ENCODE peak calls at places on chromosomes 4 and X, in seven cellular contexts. V is IMR-90, Y is neuronal stem cell, P is mesenchymal stem cell, S is H9, E is H1, Z is trophoblast cell. W is an unnamed sample.

GRCh38 chrX:46386511-46386910 is 158.7 kb downstream of the ZNF674 start:
- DNase-seq in V (no peak), Y (no peak), P (no peak), S (no peak), E (no peak), Z (no peak), W (no peak)

GRCh38 chrX:13076176-13076956 is 31.9 kb upstream of the FAM9C start:
- DNase-seq in V (peak), Y (no peak), P (peak), S (no peak), E (no peak), Z (no peak), W (no peak)

GRCh38 chr4:112514449-112515277 is 1.3 kb downstream of the NEUROG2 start:
- DNase-seq in V (no peak), Y (peak), P (no peak), S (peak), E (peak), Z (peak), W (peak)

GRCh38 chr4:190019023-190019858 is 7.8 kb downstream of the FRG2 start:
- DNase-seq in V (no peak), Y (no peak), P (no peak), S (peak), E (peak), Z (no peak), W (peak)

GRCh38 chr4:170272959-170273358 is 183.2 kb upstream of the AADAT start:
- DNase-seq in V (no peak), Y (no peak), P (no peak), S (no peak), E (no peak), Z (no peak), W (no peak)

GRCh38 chr4:118683513-118683912 is 1.7 kb upstream of the METTL14 start:
- DNase-seq in V (no peak), Y (no peak), P (no peak), S (peak), E (no peak), Z (no peak), W (peak)

GRCh38 chrX:153728951-153729631 is 4.4 kb downstream of the ABCD1 start:
- DNase-seq in V (no peak), Y (no peak), P (no peak), S (no peak), E (no peak), Z (peak), W (no peak)

GRCh38 chr4:98946359-98946758 is 17.4 kb upstream of the EIF4E start:
- DNase-seq in V (no peak), Y (no peak), P (no peak), S (no peak), E (no peak), Z (no peak), W (no peak)

GRCh38 chrX:46837543-46838481 is 969 bp downstream of the RP2 start:
- DNase-seq in V (peak), Y (no peak), P (peak), S (no peak), E (no peak), Z (peak), W (no peak)

GRCh38 chr4:4529412-4529811 is 12.4 kb downstream of the STX18 start:
- DNase-seq in V (no peak), Y (no peak), P (no peak), S (no peak), E (no peak), Z (peak), W (no peak)

GRCh38 chr4:112183252-112183651 is 38.0 kb downstream of the FAM241A start:
- DNase-seq in V (peak), Y (no peak), P (no peak), S (no peak), E (no peak), Z (no peak), W (no peak)

GRCh38 chrX:13090261-13091110 is 46.1 kb upstream of the FAM9C start:
- DNase-seq in V (peak), Y (no peak), P (peak), S (no peak), E (no peak), Z (peak), W (no peak)

GRCh38 chrX:10429908-10430307 is 190.5 kb downstream of the MID1 start:
- DNase-seq in V (no peak), Y (no peak), P (no peak), S (no peak), E (no peak), Z (no peak), W (no peak)

GRCh38 chrX:18010251-18010650 is 149.2 kb upstream of the RAI2 start:
- DNase-seq in V (no peak), Y (no peak), P (no peak), S (no peak), E (no peak), Z (no peak), W (no peak)

GRCh38 chr4:86685401-86685800 is 91.3 kb downstream of the PTPN13 start:
- DNase-seq in V (peak), Y (no peak), P (peak), S (no peak), E (no peak), Z (peak), W (peak)

DNA sequence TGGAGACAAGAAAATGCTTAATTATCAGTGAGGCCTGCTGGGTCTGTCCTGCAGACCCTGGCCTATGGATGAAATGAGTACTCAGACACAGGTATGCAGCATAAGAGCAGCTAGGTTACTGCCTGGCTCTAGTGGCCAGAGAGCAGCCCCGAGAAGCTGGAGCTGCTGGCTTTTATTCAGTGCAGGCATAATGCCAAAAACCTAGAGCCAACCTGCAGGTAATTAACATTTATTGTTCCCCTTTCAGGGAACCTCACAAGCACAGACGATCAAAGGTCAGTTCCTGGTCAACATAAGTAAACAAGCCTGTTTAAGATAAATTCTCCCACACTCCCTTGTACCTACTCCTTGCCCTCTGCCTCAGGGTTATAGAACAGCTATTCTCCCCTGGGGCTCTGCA is 13.3 kb downstream of the IDS start:
- DNase-seq in V (no peak), Y (no peak), P (no peak), S (no peak), E (no peak), Z (no peak), W (no peak)
- H3K23ac ChIP-seq in V (no peak), Y (no peak), P (no peak), S (no peak), E (no peak), Z (no peak), W (no peak)

GRCh38 chr4:173413043-173413442 is 14.1 kb upstream of the SCRG1 start:
- DNase-seq in V (peak), Y (no peak), P (peak), S (no peak), E (no peak), Z (no peak), W (no peak)

GRCh38 chr4:173411106-173411703 is 12.3 kb upstream of the SCRG1 start:
- DNase-seq in V (no peak), Y (no peak), P (no peak), S (no peak), E (no peak), Z (no peak), W (no peak)

GRCh38 chr4:173415885-173416658 is 17.2 kb upstream of the SCRG1 start:
- DNase-seq in V (no peak), Y (no peak), P (no peak), S (no peak), E (no peak), Z (peak), W (no peak)

GRCh38 chr4:173415092-173415491 is 16.2 kb upstream of the SCRG1 start:
- DNase-seq in V (no peak), Y (no peak), P (no peak), S (no peak), E (no peak), Z (no peak), W (no peak)

GRCh38 chr4:173414456-173414855 is 15.5 kb upstream of the SCRG1 start:
- DNase-seq in V (no peak), Y (no peak), P (no peak), S (no peak), E (no peak), Z (no peak), W (no peak)
- H3K27ac ChIP-seq in V (no peak), Y (no peak), P (no peak), S (no peak), E (no peak), Z (no peak), W (no peak)

DNA sequence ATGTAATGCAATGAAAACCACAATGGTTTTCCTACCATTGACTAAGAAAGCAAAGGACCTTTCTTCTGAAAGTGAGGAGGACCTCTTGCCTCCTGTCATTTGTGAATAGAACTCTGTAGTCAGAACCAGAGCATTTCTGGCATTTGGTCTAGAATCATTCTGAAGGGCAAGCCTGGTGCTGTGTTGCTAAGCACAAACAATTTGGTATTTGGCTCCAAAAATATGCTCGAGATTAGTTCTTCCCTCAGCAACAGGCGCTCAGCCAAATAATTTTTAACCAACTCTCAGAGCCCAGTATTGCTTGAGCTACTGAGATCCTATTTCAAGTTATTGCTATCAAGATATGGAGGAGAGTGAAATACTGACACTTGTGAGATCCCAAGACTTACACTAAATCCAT is 71.0 kb downstream of the SNCA start:
- DNase-seq in V (peak), Y (no peak), P (peak), S (no peak), E (no peak), Z (peak), W (no peak)
- H3K23ac ChIP-seq in V (no peak), Y (no peak), P (no peak), S (no peak), E (no peak), Z (no peak), W (no peak)

GRCh38 chrX:137565921-137566745 is at the start of gene ZIC3:
- DNase-seq in V (no peak), Y (no peak), P (peak), S (peak), E (peak), Z (no peak), W (peak)
- H3K27ac ChIP-seq in V (no peak), Y (no peak), P (no peak), S (no peak), E (no peak), Z (no peak), W (peak)

DNA sequence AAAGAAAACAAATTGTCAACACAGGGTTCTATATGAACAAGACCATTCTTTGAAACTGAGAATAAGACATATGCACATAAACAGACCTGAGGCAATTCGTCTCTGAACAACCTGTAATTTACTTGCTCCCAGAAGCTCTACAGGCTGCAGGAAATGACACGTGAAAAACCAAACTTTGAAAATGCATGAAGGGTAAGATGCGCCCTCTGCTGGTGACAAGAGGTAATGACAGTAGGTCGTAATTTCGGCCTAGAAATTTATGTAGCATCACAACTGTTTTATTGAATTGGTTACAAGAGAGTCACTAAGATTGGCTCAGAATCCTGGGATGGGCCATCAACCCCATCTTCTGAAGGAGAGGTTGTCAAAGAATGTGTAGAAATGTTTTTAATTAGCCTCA is 276.5 kb downstream of the PPP4R3C start:
- DNase-seq in V (peak), Y (peak), P (peak), S (peak), E (no peak), Z (peak), W (peak)
- H3K23ac ChIP-seq in V (no peak), Y (no peak), P (no peak), S (no peak), E (no peak), Z (no peak), W (no peak)

DNA sequence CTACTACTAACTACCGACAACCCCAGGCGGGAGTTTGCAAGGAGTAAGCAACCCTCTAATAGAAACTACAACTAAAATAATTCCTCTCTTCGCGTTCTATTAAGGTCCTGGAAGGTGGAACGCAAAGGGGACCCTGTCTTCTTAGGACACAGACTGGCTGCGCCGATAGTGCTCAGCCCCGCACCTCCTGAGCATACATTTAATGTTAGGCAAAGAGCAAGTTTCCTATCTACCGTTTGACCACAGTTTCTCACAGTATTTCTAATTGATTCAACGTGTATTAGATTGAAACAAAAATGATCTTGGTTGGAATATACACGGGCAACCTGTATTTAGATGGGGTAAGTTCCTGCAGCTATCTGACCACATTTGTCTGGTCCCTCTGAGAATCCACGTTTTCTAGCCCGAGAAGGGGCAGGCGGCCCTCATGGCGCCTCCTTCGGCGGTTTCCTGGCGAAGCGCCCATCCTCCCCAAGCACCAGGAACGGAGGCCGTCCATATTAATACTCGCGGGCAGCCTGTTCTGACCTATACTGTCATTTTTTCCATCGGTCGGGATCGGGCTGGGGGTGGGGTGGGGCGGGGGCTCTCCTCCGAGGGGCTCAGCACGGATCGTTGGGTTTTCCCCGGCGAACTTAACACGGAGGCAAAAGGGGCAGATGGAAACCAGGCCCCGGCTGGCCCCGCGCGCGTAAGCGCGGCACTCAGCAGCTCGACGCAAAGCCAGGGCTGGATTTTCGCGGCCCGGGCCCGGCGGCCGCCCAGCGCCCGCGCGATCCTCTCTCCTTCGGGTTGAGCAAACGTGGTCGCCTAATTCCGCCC is 77.0 kb upstream of the BCOR start:
- DNase-seq in V (no peak), Y (no peak), P (peak), S (peak), E (peak), Z (peak), W (peak)
- H3K27ac ChIP-seq in V (no peak), Y (no peak), P (peak), S (peak), E (peak), Z (no peak), W (no peak)

DNA sequence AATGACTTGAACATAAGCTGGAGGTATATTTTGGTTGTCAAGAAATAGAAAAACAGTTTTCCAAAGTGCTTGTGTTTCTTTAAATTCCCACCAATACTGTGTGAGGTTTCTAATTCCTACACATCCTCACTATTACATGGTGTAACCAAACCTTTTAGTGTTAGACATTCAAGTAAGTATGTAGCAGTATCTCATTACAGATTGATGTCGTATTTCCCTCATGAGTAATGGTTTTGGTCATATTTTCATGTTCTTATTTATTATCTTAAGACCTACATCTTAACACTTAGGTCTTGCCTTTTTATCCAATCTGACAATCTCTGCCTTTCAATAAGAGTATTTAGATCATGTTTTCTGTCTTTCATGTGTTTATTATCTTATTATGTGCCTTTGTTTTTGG is 253.7 kb upstream of the ANXA10 start:
- DNase-seq in V (peak), Y (no peak), P (no peak), S (no peak), E (no peak), Z (no peak), W (no peak)
- H3K23ac ChIP-seq in V (no peak), Y (no peak), P (no peak), S (no peak), E (no peak), Z (no peak), W (no peak)

GRCh38 chr4:152970102-152970820 is 34.1 kb downstream of the FHDC1 start:
- DNase-seq in V (peak), Y (no peak), P (no peak), S (no peak), E (no peak), Z (peak), W (no peak)
- H3K27ac ChIP-seq in V (no peak), Y (no peak), P (peak), S (no peak), E (no peak), Z (peak), W (no peak)

DNA sequence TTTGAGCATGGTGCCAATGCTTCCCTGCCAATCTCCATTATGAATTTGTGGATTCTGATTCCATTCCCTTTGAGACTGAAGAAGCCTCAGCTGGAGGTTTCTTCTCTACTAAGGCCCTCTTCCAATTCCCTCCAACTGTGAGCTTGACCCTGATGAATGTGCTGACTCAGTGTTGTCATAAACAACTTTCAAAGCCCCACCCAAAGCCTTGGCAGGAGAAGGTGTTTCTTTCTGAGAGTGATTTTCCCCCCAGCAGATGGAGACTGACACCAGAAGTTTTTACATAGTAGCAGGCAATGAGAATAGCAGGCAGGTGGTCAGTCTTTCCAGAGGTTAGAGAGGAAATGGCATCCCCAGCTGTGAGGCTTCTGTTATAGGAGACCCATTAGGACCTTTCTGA is 53.1 kb downstream of the OCRL start:
- DNase-seq in V (peak), Y (no peak), P (no peak), S (no peak), E (no peak), Z (no peak), W (peak)
- H3K23ac ChIP-seq in V (no peak), Y (no peak), P (no peak), S (no peak), E (no peak), Z (no peak), W (no peak)

GRCh38 chr4:58809948-58810347 is 1699.8 kb upstream of the IGFBP7 start:
- DNase-seq in V (no peak), Y (no peak), P (peak), S (no peak), E (no peak), Z (peak), W (no peak)
- H3K27ac ChIP-seq in V (no peak), Y (no peak), P (peak), S (no peak), E (no peak), Z (peak), W (no peak)